ENCODE peak calls at places on chromosome 17, in eight cellular contexts. F is upper lobe of right lung; J is mesenchymal stem cell; V is left ventricle myocardium inferior; H is CD8-positive, alpha-beta memory T cell; S is hepatocyte; Y is tibial artery; T is AG04450. E is an unnamed sample. For H3K27me3, the result is how much of the 10 kb centered on the place peaks cover.

GRCh38 chr17:16872836-16873653 is 98.9 kb downstream of the TNFRSF13B start:
- DNase-seq in Y (no peak), S (peak), F (peak), V (no peak), T (no peak), J (peak), H (no peak), E (no peak)

GRCh38 chr17:21124096-21124495 is 2.7 kb upstream of the DHRS7B start:
- DNase-seq in S (no peak), T (no peak), Y (no peak), H (no peak), V (no peak), F (no peak), J (no peak), E (no peak)

GRCh38 chr17:6473128-6473767 is 29.0 kb downstream of the PIMREG start:
- DNase-seq in V (peak), S (peak), H (peak), Y (peak), T (peak), J (peak), F (peak), E (peak)

GRCh38 chr17:2691965-2692780 is 19.4 kb downstream of the CLUH start:
- DNase-seq in Y (peak), T (no peak), H (no peak), S (no peak), J (no peak), V (no peak), F (peak), E (no peak)

GRCh38 chr17:74239169-74239568 is 25.8 kb downstream of the TTYH2 start:
- DNase-seq in F (no peak), V (peak), S (no peak), H (no peak), Y (no peak), J (no peak), T (no peak), E (no peak)

GRCh38 chr17:71440513-71440912 is 680.3 kb upstream of the SOX9 start:
- DNase-seq in V (no peak), S (peak), H (no peak), J (no peak), T (no peak), Y (no peak), F (no peak), E (no peak)

GRCh38 chr17:1764274-1764673 is 2.4 kb downstream of the SERPINF1 start:
- DNase-seq in S (peak), F (peak), T (peak), Y (peak), V (peak), H (peak), J (peak), E (peak)

GRCh38 chr17:357634-358033 is 5.0 kb upstream of the RPH3AL start:
- DNase-seq in V (no peak), H (no peak), Y (no peak), J (no peak), F (peak), T (no peak), S (no peak), E (no peak)

GRCh38 chr17:8075574-8076342 is 11.8 kb downstream of the ALOX12B start:
- DNase-seq in F (no peak), Y (no peak), J (no peak), S (no peak), T (no peak), V (no peak), H (no peak), E (no peak)

GRCh38 chr17:34683390-34683789 is 104.0 kb downstream of the TMEM132E start:
- DNase-seq in V (no peak), S (no peak), H (no peak), T (no peak), F (no peak), J (no peak), Y (no peak), E (no peak)

GRCh38 chr17:49013311-49014205 is 16.4 kb downstream of the IGF2BP1 start:
- DNase-seq in J (peak), F (no peak), V (no peak), S (peak), Y (no peak), H (no peak), T (no peak), E (no peak)

GRCh38 chr17:27545562-27546229 is 85.3 kb upstream of the LGALS9 start:
- DNase-seq in Y (no peak), V (no peak), H (no peak), F (no peak), S (no peak), T (no peak), J (peak), E (no peak)

GRCh38 chr17:50508573-50509460 is 578 bp downstream of the MYCBPAP start:
- DNase-seq in H (no peak), S (no peak), Y (no peak), T (no peak), F (no peak), J (no peak), V (no peak), E (no peak)

GRCh38 chr17:48471807-48472484 is 41.9 kb upstream of the SKAP1 start:
- DNase-seq in Y (no peak), T (no peak), F (no peak), H (no peak), S (no peak), V (no peak), J (no peak), E (no peak)

GRCh38 chr17:72387487-72387886 is 266.7 kb downstream of the SOX9 start:
- DNase-seq in S (peak), T (peak), J (peak), H (no peak), F (no peak), Y (no peak), V (no peak), E (no peak)

GRCh38 chr17:48615963-48616718 is 1.0 kb upstream of the HOXB8 start:
- DNase-seq in H (no peak), Y (no peak), T (no peak), F (no peak), S (no peak), J (peak), V (no peak), E (no peak)

GRCh38 chr17:12789075-12789975 is at the start of gene ARHGAP44:
- DNase-seq in J (peak), V (peak), H (no peak), S (peak), Y (peak), T (no peak), F (peak), E (peak)

GRCh38 chr17:49873926-49874325 is 26.1 kb upstream of the TAC4 start:
- DNase-seq in Y (no peak), V (no peak), T (no peak), S (no peak), H (no peak), J (no peak), F (no peak), E (no peak)

GRCh38 chr17:7997186-7997585 is 5.2 kb upstream of the GUCY2D start:
- DNase-seq in V (peak), J (peak), T (no peak), Y (no peak), H (no peak), S (peak), F (no peak), E (no peak)

GRCh38 chr17:16994626-16995025 is 22.7 kb upstream of the TNFRSF13B start:
- DNase-seq in S (no peak), V (no peak), F (no peak), H (no peak), Y (no peak), T (no peak), J (no peak), E (no peak)

GRCh38 chr17:40605301-40605700 is 40.0 kb upstream of the CCR7 start:
- DNase-seq in T (no peak), J (no peak), H (peak), V (no peak), Y (no peak), S (no peak), F (no peak), E (no peak)

GRCh38 chr17:66514227-66514806 is 211.9 kb downstream of the PRKCA start:
- DNase-seq in F (no peak), Y (no peak), S (no peak), V (no peak), H (no peak), T (no peak), J (peak), E (no peak)

GRCh38 chr17:60496051-60496450 is 30.0 kb downstream of the APPBP2 start:
- DNase-seq in F (no peak), Y (no peak), T (no peak), S (no peak), J (no peak), V (no peak), H (no peak), E (no peak)

GRCh38 chr17:73268582-73269328 is 7.1 kb upstream of the CPSF4L start:
- DNase-seq in V (no peak), Y (no peak), F (no peak), S (no peak), T (no peak), J (no peak), H (no peak), E (no peak)

GRCh38 chr17:6701719-6702118 is 11.4 kb downstream of the SLC13A5 start:
- DNase-seq in F (no peak), V (no peak), S (peak), Y (peak), T (no peak), J (no peak), H (peak), E (no peak)

GRCh38 chr17:51668963-51669246 is 408.6 kb downstream of the UTP18 start:
- DNase-seq in J (no peak), Y (no peak), H (no peak), V (no peak), S (no peak), F (no peak), T (no peak), E (no peak)

GRCh38 chr17:68325961-68326360 is 34.7 kb downstream of the ARSG start:
- DNase-seq in H (no peak), S (no peak), V (no peak), Y (no peak), J (no peak), T (no peak), F (no peak), E (no peak)

GRCh38 chr17:29760279-29760721 is 137.6 kb upstream of the CORO6 start:
- DNase-seq in T (no peak), Y (no peak), J (peak), H (peak), F (no peak), V (no peak), S (peak), E (peak)

GRCh38 chr17:65362826-65363225 is 198.6 kb downstream of the AXIN2 start:
- DNase-seq in T (no peak), J (no peak), S (no peak), V (no peak), H (no peak), Y (no peak), F (no peak), E (no peak)

GRCh38 chr17:41333836-41334235 is 16.8 kb downstream of the KRT33A start:
- DNase-seq in H (no peak), J (no peak), F (no peak), Y (no peak), T (no peak), V (no peak), S (no peak), E (no peak)

GRCh38 chr17:30827082-30827481 is 2.6 kb upstream of the CRLF3 start:
- DNase-seq in H (no peak), T (no peak), J (no peak), F (no peak), S (no peak), V (no peak), Y (no peak), E (no peak)

GRCh38 chr17:901964-902363 is 77.6 kb downstream of the NXN start:
- DNase-seq in S (no peak), H (no peak), J (no peak), F (no peak), Y (no peak), T (no peak), V (no peak), E (no peak)

GRCh38 chr17:80773243-80773991 is 218.2 kb upstream of the CHMP6 start:
- DNase-seq in T (no peak), Y (peak), J (peak), V (peak), H (no peak), S (no peak), F (no peak), E (no peak)

GRCh38 chr17:2312736-2313135 is 9.0 kb downstream of the SRR start:
- DNase-seq in S (no peak), T (no peak), V (no peak), F (no peak), Y (no peak), J (no peak), H (no peak), E (no peak)

GRCh38 chr17:58329035-58329807 is 626 bp upstream of the TSPOAP1 start:
- DNase-seq in T (no peak), F (peak), Y (no peak), S (no peak), J (no peak), H (peak), V (peak), E (peak)

GRCh38 chr17:70525976-70526375 is 356.6 kb downstream of the KCNJ2 start:
- DNase-seq in F (no peak), Y (no peak), J (no peak), H (no peak), V (no peak), S (no peak), T (no peak), E (no peak)

DNA sequence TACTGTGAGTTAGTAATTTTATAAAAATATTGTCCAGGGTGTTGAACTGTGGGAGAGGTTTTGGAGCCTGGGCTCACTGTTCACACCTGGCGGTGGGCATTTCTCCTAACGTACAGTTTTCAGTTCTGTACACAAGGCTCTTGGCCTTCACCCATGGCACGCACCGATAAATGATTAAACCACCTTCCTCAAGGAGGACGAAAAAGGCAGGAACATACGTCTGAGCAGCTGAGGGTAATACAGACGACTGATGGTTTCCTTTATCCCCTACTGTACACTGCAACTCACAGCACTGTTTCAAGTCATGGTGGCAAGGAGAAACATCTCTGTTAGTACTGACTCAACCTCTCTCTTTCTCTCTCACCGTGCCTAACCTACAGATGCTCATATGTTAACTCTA is 1.4 kb upstream of the ST6GALNAC1 start:
- DNase-seq in S (no peak), H (no peak), V (no peak), T (no peak), Y (no peak), J (no peak), F (peak), E (no peak)
- H3K4me3 ChIP-seq in S (no peak), H (no peak), V (no peak), T (no peak), Y (no peak), J (no peak), F (no peak), E (no peak)

GRCh38 chr17:79606487-79606886 is 4.4 kb downstream of the RBFOX3 start:
- DNase-seq in S (no peak), V (no peak), Y (no peak), T (no peak), F (no peak), H (no peak), J (no peak), E (no peak)
- H3K27me3 ChIP-seq in S (half or more), V (half or more), Y (under half), T (under half), F (half or more), H (under half), J (half or more), E (under half)

GRCh38 chr17:82915697-82916027 is 75.8 kb upstream of the ZNF750 start:
- DNase-seq in Y (no peak), J (no peak), H (no peak), V (no peak), S (no peak), T (no peak), F (no peak), E (no peak)
- H3K4me3 ChIP-seq in Y (no peak), J (no peak), H (no peak), V (no peak), S (no peak), T (no peak), F (no peak), E (no peak)

GRCh38 chr17:82670661-82671060 is 22.4 kb upstream of the WDR45B start:
- DNase-seq in S (no peak), V (no peak), T (no peak), J (no peak), F (no peak), H (no peak), Y (no peak), E (no peak)
- H3K27me3 ChIP-seq in S (under half), V (under half), T (under half), J (under half), F (under half), H (under half), Y (under half), E (under half)

E was measured in GM06990.